ENCODE peak calls at places on chromosomes 3 and 15, in eight cellular contexts. O is PC-9, W is cardiac muscle cell, C is colonic mucosa, H is RWPE2, G is A549, N is heart left ventricle, Y is aorta. L is an unnamed sample.

GRCh38 chr3:81816473-81817260 is 55.2 kb upstream of the GBE1 start:
- DNase-seq in H (no peak), G (no peak), N (no peak), C (no peak), O (no peak), Y (no peak), W (no peak), L (no peak)

GRCh38 chr3:9080165-9080564 is 116.9 kb upstream of the RAD18 start:
- DNase-seq in H (no peak), W (no peak), N (no peak), C (no peak), Y (no peak), O (no peak), G (no peak), L (no peak)

GRCh38 chr3:72728958-72729467 is 119.2 kb downstream of the SHQ1 start:
- DNase-seq in N (no peak), H (no peak), Y (no peak), O (peak), C (no peak), W (peak), G (no peak), L (no peak)

GRCh38 chr3:52052831-52053306 is 3.5 kb downstream of the DUSP7 start:
- DNase-seq in N (peak), O (peak), W (peak), C (peak), H (peak), G (peak), Y (peak), L (peak)

GRCh38 chr3:66997560-66998074 is 490 bp upstream of the KBTBD8 start:
- DNase-seq in W (no peak), H (no peak), C (peak), N (peak), Y (no peak), G (no peak), O (no peak), L (peak)

GRCh38 chr15:45773149-45773548 is 138.3 kb downstream of the SQOR start:
- DNase-seq in G (no peak), W (no peak), Y (no peak), O (no peak), H (no peak), N (no peak), C (no peak), L (no peak)

GRCh38 chr3:194472290-194472920 is 14.4 kb downstream of the ATP13A3 start:
- DNase-seq in C (no peak), H (no peak), Y (no peak), N (no peak), O (peak), G (peak), W (peak), L (peak)

GRCh38 chr3:96169111-96169510 is 645.3 kb upstream of the EPHA6 start:
- DNase-seq in H (no peak), O (no peak), C (no peak), Y (no peak), N (no peak), G (no peak), W (no peak), L (no peak)

GRCh38 chr15:99226802-99227201 is 22.6 kb downstream of the TTC23 start:
- DNase-seq in H (no peak), W (no peak), C (no peak), G (no peak), O (no peak), Y (no peak), N (no peak), L (no peak)

GRCh38 chr3:138694287-138695007 is 85.9 kb downstream of the FAIM start:
- DNase-seq in G (peak), C (no peak), O (peak), N (no peak), H (no peak), W (no peak), Y (no peak), L (peak)

GRCh38 chr3:177135841-177136492 is 61.3 kb downstream of the TBL1XR1 start:
- DNase-seq in N (no peak), H (no peak), C (no peak), O (no peak), Y (no peak), W (no peak), G (no peak), L (peak)
- H3K27ac ChIP-seq in N (no peak), H (no peak), C (peak), O (no peak), Y (no peak), W (no peak), G (no peak), L (peak)

GRCh38 chr15:88912500-88912921 is 668 bp downstream of the MFGE8 start:
- DNase-seq in H (no peak), W (peak), C (no peak), Y (no peak), O (no peak), G (peak), N (peak), L (no peak)
- H3K27ac ChIP-seq in H (peak), W (peak), C (no peak), Y (peak), O (no peak), G (peak), N (peak), L (no peak)

GRCh38 chr3:149572796-149573414 is 84.9 kb downstream of the WWTR1 start:
- DNase-seq in N (peak), O (no peak), H (no peak), Y (no peak), C (no peak), W (no peak), G (peak), L (no peak)
- H3K27ac ChIP-seq in N (no peak), O (peak), H (peak), Y (no peak), C (no peak), W (no peak), G (peak), L (no peak)

GRCh38 chr3:159795050-159795449 is 193.6 kb upstream of the IL12A start:
- DNase-seq in G (no peak), C (no peak), O (no peak), Y (no peak), N (peak), W (no peak), H (no peak), L (no peak)
- H3K27ac ChIP-seq in G (no peak), C (no peak), O (no peak), Y (peak), N (peak), W (no peak), H (no peak), L (peak)

DNA sequence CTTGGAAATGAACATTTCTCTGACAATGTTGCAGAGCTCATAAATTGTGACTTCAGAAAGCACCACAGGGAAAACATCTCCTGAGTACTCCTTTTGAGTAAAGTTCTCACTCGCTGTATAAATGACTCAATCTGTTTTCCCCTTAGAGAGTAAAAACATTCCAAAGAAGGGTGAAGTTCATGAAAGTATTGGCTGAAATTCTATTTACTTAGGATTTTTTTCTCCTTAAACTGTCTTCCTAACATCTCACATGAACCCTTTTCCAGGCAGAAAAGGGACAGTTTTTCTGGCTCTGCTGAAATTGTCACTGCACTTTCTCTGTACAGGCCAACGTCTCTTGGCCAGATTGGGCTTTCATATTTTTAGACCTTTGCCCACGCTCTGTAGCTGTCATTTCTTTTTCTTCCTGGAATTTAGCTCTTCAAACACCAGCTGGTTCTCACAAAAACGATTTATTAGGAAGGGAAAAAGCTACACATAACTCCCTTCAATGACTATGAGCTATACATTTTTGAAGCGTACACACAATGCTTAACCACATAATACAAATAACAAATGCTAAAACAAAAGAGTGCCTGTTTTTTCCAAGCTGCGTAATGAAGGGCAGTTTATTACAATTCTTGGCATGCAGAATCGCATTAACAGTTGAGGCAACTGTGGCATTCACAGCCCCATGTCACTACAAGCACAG is 216.1 kb downstream of the ATP8B4 start:
- DNase-seq in H (no peak), C (no peak), O (no peak), N (no peak), Y (no peak), G (no peak), W (no peak), L (no peak)
- H3K27ac ChIP-seq in H (no peak), C (peak), O (no peak), N (peak), Y (peak), G (peak), W (no peak), L (no peak)

GRCh38 chr3:143168518-143169192 is 49.1 kb downstream of the CHST2 start:
- DNase-seq in W (no peak), H (no peak), C (no peak), O (no peak), G (no peak), Y (no peak), N (no peak), L (no peak)
- H3K27ac ChIP-seq in W (no peak), H (peak), C (no peak), O (no peak), G (no peak), Y (no peak), N (no peak), L (no peak)

GRCh38 chr15:68391084-68391483 is 40.9 kb downstream of the ITGA11 start:
- DNase-seq in Y (no peak), G (no peak), C (no peak), N (no peak), W (no peak), H (peak), O (no peak), L (no peak)
- H3K27ac ChIP-seq in Y (no peak), G (no peak), C (no peak), N (no peak), W (no peak), H (peak), O (no peak), L (no peak)

L was measured in small intestine.